ENCODE peak calls at places on chromosomes 7 and 10, in ten cellular contexts. One of them, this sample, is unnamed.

GRCh38 chr10:14397069-14397468 is 66.3 kb upstream of the FRMD4A start:
- DNase-seq in stimulated activated CD4-positive, alpha-beta T cell treated with anti-CD3 and anti-CD28 coated beads, Interleukin-4, amount 100 ng/mL, for 48 hours: no peak
- DNase-seq in stomach: no peak
- DNase-seq in germinal center: no peak
- DNase-seq in fibroblast of the conjunctiva: peak
- DNase-seq in endodermal cell: peak
- DNase-seq in activated naive CD4-positive, alpha-beta T cell treated with anti-CD3 and anti-CD28 coated beads, Interleukin-2, amount 50 U/mL, for 72 hours: no peak
- DNase-seq in naive thymus-derived CD8-positive, alpha-beta T cell: no peak
- DNase-seq in AG08396: peak
- DNase-seq in NCI-H774: no peak
- DNase-seq in this sample: no peak

GRCh38 chr7:151696738-151697514 is 177.2 kb upstream of the RHEB start:
- DNase-seq in NCI-H774: peak
- DNase-seq in stomach: peak
- DNase-seq in activated naive CD4-positive, alpha-beta T cell treated with anti-CD3 and anti-CD28 coated beads, Interleukin-2, amount 50 U/mL, for 72 hours: no peak
- DNase-seq in endodermal cell: peak
- DNase-seq in fibroblast of the conjunctiva: no peak
- DNase-seq in naive thymus-derived CD8-positive, alpha-beta T cell: no peak
- DNase-seq in AG08396: no peak
- DNase-seq in germinal center: no peak
- DNase-seq in stimulated activated CD4-positive, alpha-beta T cell treated with anti-CD3 and anti-CD28 coated beads, Interleukin-4, amount 100 ng/mL, for 48 hours: no peak
- DNase-seq in this sample: peak

GRCh38 chr10:32795598-32796183 is 162.3 kb downstream of the ITGB1 start:
- DNase-seq in fibroblast of the conjunctiva: peak
- DNase-seq in stimulated activated CD4-positive, alpha-beta T cell treated with anti-CD3 and anti-CD28 coated beads, Interleukin-4, amount 100 ng/mL, for 48 hours: no peak
- DNase-seq in endodermal cell: peak
- DNase-seq in naive thymus-derived CD8-positive, alpha-beta T cell: no peak
- DNase-seq in AG08396: no peak
- DNase-seq in stomach: no peak
- DNase-seq in activated naive CD4-positive, alpha-beta T cell treated with anti-CD3 and anti-CD28 coated beads, Interleukin-2, amount 50 U/mL, for 72 hours: no peak
- DNase-seq in germinal center: peak
- DNase-seq in NCI-H774: no peak
- DNase-seq in this sample: peak

GRCh38 chr10:51369903-51370302 is 295.6 kb downstream of the PRKG1 start:
- DNase-seq in AG08396: peak
- DNase-seq in activated naive CD4-positive, alpha-beta T cell treated with anti-CD3 and anti-CD28 coated beads, Interleukin-2, amount 50 U/mL, for 72 hours: no peak
- DNase-seq in stomach: no peak
- DNase-seq in germinal center: no peak
- DNase-seq in endodermal cell: no peak
- DNase-seq in NCI-H774: no peak
- DNase-seq in naive thymus-derived CD8-positive, alpha-beta T cell: no peak
- DNase-seq in fibroblast of the conjunctiva: peak
- DNase-seq in stimulated activated CD4-positive, alpha-beta T cell treated with anti-CD3 and anti-CD28 coated beads, Interleukin-4, amount 100 ng/mL, for 48 hours: no peak
- DNase-seq in this sample: no peak

GRCh38 chr7:142770720-142771352 is at the start of gene PRSS2:
- DNase-seq in stimulated activated CD4-positive, alpha-beta T cell treated with anti-CD3 and anti-CD28 coated beads, Interleukin-4, amount 100 ng/mL, for 48 hours: no peak
- DNase-seq in NCI-H774: no peak
- DNase-seq in fibroblast of the conjunctiva: no peak
- DNase-seq in germinal center: no peak
- DNase-seq in activated naive CD4-positive, alpha-beta T cell treated with anti-CD3 and anti-CD28 coated beads, Interleukin-2, amount 50 U/mL, for 72 hours: no peak
- DNase-seq in AG08396: no peak
- DNase-seq in naive thymus-derived CD8-positive, alpha-beta T cell: no peak
- DNase-seq in endodermal cell: peak
- DNase-seq in stomach: no peak
- DNase-seq in this sample: no peak

GRCh38 chr7:140036224-140036651 is 26.5 kb downstream of the PARP12 start:
- DNase-seq in naive thymus-derived CD8-positive, alpha-beta T cell: no peak
- DNase-seq in germinal center: no peak
- DNase-seq in NCI-H774: no peak
- DNase-seq in AG08396: no peak
- DNase-seq in fibroblast of the conjunctiva: no peak
- DNase-seq in activated naive CD4-positive, alpha-beta T cell treated with anti-CD3 and anti-CD28 coated beads, Interleukin-2, amount 50 U/mL, for 72 hours: no peak
- DNase-seq in endodermal cell: no peak
- DNase-seq in stimulated activated CD4-positive, alpha-beta T cell treated with anti-CD3 and anti-CD28 coated beads, Interleukin-4, amount 100 ng/mL, for 48 hours: no peak
- DNase-seq in stomach: no peak
- DNase-seq in this sample: no peak

GRCh38 chr10:62083413-62083794 is 181.9 kb downstream of the ARID5B start:
- DNase-seq in germinal center: peak
- DNase-seq in endodermal cell: no peak
- DNase-seq in activated naive CD4-positive, alpha-beta T cell treated with anti-CD3 and anti-CD28 coated beads, Interleukin-2, amount 50 U/mL, for 72 hours: no peak
- DNase-seq in stimulated activated CD4-positive, alpha-beta T cell treated with anti-CD3 and anti-CD28 coated beads, Interleukin-4, amount 100 ng/mL, for 48 hours: no peak
- DNase-seq in AG08396: no peak
- DNase-seq in stomach: no peak
- DNase-seq in naive thymus-derived CD8-positive, alpha-beta T cell: no peak
- DNase-seq in NCI-H774: peak
- DNase-seq in fibroblast of the conjunctiva: no peak
- DNase-seq in this sample: no peak

GRCh38 chr10:11742009-11742778 is at the start of gene ECHDC3:
- DNase-seq in stomach: peak
- DNase-seq in germinal center: peak
- DNase-seq in stimulated activated CD4-positive, alpha-beta T cell treated with anti-CD3 and anti-CD28 coated beads, Interleukin-4, amount 100 ng/mL, for 48 hours: peak
- DNase-seq in AG08396: peak
- DNase-seq in endodermal cell: peak
- DNase-seq in naive thymus-derived CD8-positive, alpha-beta T cell: peak
- DNase-seq in NCI-H774: no peak
- DNase-seq in activated naive CD4-positive, alpha-beta T cell treated with anti-CD3 and anti-CD28 coated beads, Interleukin-2, amount 50 U/mL, for 72 hours: no peak
- DNase-seq in fibroblast of the conjunctiva: peak
- DNase-seq in this sample: no peak

GRCh38 chr10:7662522-7662921 is 4.2 kb downstream of the ITIH5 start:
- DNase-seq in stimulated activated CD4-positive, alpha-beta T cell treated with anti-CD3 and anti-CD28 coated beads, Interleukin-4, amount 100 ng/mL, for 48 hours: no peak
- DNase-seq in stomach: no peak
- DNase-seq in fibroblast of the conjunctiva: no peak
- DNase-seq in germinal center: no peak
- DNase-seq in AG08396: no peak
- DNase-seq in activated naive CD4-positive, alpha-beta T cell treated with anti-CD3 and anti-CD28 coated beads, Interleukin-2, amount 50 U/mL, for 72 hours: no peak
- DNase-seq in naive thymus-derived CD8-positive, alpha-beta T cell: no peak
- DNase-seq in NCI-H774: no peak
- DNase-seq in endodermal cell: no peak
- DNase-seq in this sample: no peak

GRCh38 chr7:2613926-2614613 is 17.7 kb upstream of the TTYH3 start:
- DNase-seq in germinal center: no peak
- DNase-seq in activated naive CD4-positive, alpha-beta T cell treated with anti-CD3 and anti-CD28 coated beads, Interleukin-2, amount 50 U/mL, for 72 hours: no peak
- DNase-seq in NCI-H774: no peak
- DNase-seq in naive thymus-derived CD8-positive, alpha-beta T cell: no peak
- DNase-seq in fibroblast of the conjunctiva: no peak
- DNase-seq in AG08396: peak
- DNase-seq in endodermal cell: no peak
- DNase-seq in stomach: no peak
- DNase-seq in stimulated activated CD4-positive, alpha-beta T cell treated with anti-CD3 and anti-CD28 coated beads, Interleukin-4, amount 100 ng/mL, for 48 hours: no peak
- DNase-seq in this sample: peak

GRCh38 chr10:77603529-77603927 is 34.1 kb downstream of the KCNMA1 start:
- DNase-seq in endodermal cell: peak
- DNase-seq in NCI-H774: peak
- DNase-seq in stimulated activated CD4-positive, alpha-beta T cell treated with anti-CD3 and anti-CD28 coated beads, Interleukin-4, amount 100 ng/mL, for 48 hours: no peak
- DNase-seq in stomach: peak
- DNase-seq in fibroblast of the conjunctiva: no peak
- DNase-seq in germinal center: no peak
- DNase-seq in naive thymus-derived CD8-positive, alpha-beta T cell: no peak
- DNase-seq in AG08396: no peak
- DNase-seq in activated naive CD4-positive, alpha-beta T cell treated with anti-CD3 and anti-CD28 coated beads, Interleukin-2, amount 50 U/mL, for 72 hours: no peak
- DNase-seq in this sample: no peak

GRCh38 chr10:20582041-20582440 is 315.1 kb downstream of the NEBL start:
- DNase-seq in endodermal cell: no peak
- DNase-seq in stimulated activated CD4-positive, alpha-beta T cell treated with anti-CD3 and anti-CD28 coated beads, Interleukin-4, amount 100 ng/mL, for 48 hours: no peak
- DNase-seq in naive thymus-derived CD8-positive, alpha-beta T cell: no peak
- DNase-seq in NCI-H774: no peak
- DNase-seq in stomach: no peak
- DNase-seq in AG08396: no peak
- DNase-seq in activated naive CD4-positive, alpha-beta T cell treated with anti-CD3 and anti-CD28 coated beads, Interleukin-2, amount 50 U/mL, for 72 hours: no peak
- DNase-seq in germinal center: no peak
- DNase-seq in fibroblast of the conjunctiva: no peak
- DNase-seq in this sample: no peak

GRCh38 chr10:132162590-132163277 is 24.0 kb upstream of the DPYSL4 start:
- DNase-seq in NCI-H774: no peak
- DNase-seq in stimulated activated CD4-positive, alpha-beta T cell treated with anti-CD3 and anti-CD28 coated beads, Interleukin-4, amount 100 ng/mL, for 48 hours: no peak
- DNase-seq in activated naive CD4-positive, alpha-beta T cell treated with anti-CD3 and anti-CD28 coated beads, Interleukin-2, amount 50 U/mL, for 72 hours: no peak
- DNase-seq in germinal center: no peak
- DNase-seq in AG08396: no peak
- DNase-seq in naive thymus-derived CD8-positive, alpha-beta T cell: no peak
- DNase-seq in endodermal cell: no peak
- DNase-seq in fibroblast of the conjunctiva: no peak
- DNase-seq in stomach: peak
- DNase-seq in this sample: no peak

GRCh38 chr7:83337050-83337449 is 174.4 kb upstream of the PCLO start:
- DNase-seq in activated naive CD4-positive, alpha-beta T cell treated with anti-CD3 and anti-CD28 coated beads, Interleukin-2, amount 50 U/mL, for 72 hours: no peak
- DNase-seq in stimulated activated CD4-positive, alpha-beta T cell treated with anti-CD3 and anti-CD28 coated beads, Interleukin-4, amount 100 ng/mL, for 48 hours: no peak
- DNase-seq in NCI-H774: no peak
- DNase-seq in endodermal cell: no peak
- DNase-seq in germinal center: no peak
- DNase-seq in naive thymus-derived CD8-positive, alpha-beta T cell: no peak
- DNase-seq in stomach: no peak
- DNase-seq in fibroblast of the conjunctiva: no peak
- DNase-seq in AG08396: no peak
- DNase-seq in this sample: no peak

GRCh38 chr7:30795161-30795943 is 24.1 kb downstream of the MINDY4 start:
- DNase-seq in AG08396: no peak
- DNase-seq in activated naive CD4-positive, alpha-beta T cell treated with anti-CD3 and anti-CD28 coated beads, Interleukin-2, amount 50 U/mL, for 72 hours: no peak
- DNase-seq in stomach: no peak
- DNase-seq in NCI-H774: no peak
- DNase-seq in germinal center: no peak
- DNase-seq in naive thymus-derived CD8-positive, alpha-beta T cell: no peak
- DNase-seq in stimulated activated CD4-positive, alpha-beta T cell treated with anti-CD3 and anti-CD28 coated beads, Interleukin-4, amount 100 ng/mL, for 48 hours: no peak
- DNase-seq in endodermal cell: peak
- DNase-seq in fibroblast of the conjunctiva: no peak
- DNase-seq in this sample: no peak

GRCh38 chr10:59993931-59994330 is 87.6 kb upstream of the CCDC6 start:
- DNase-seq in germinal center: no peak
- DNase-seq in naive thymus-derived CD8-positive, alpha-beta T cell: no peak
- DNase-seq in endodermal cell: no peak
- DNase-seq in stimulated activated CD4-positive, alpha-beta T cell treated with anti-CD3 and anti-CD28 coated beads, Interleukin-4, amount 100 ng/mL, for 48 hours: no peak
- DNase-seq in activated naive CD4-positive, alpha-beta T cell treated with anti-CD3 and anti-CD28 coated beads, Interleukin-2, amount 50 U/mL, for 72 hours: no peak
- DNase-seq in AG08396: no peak
- DNase-seq in fibroblast of the conjunctiva: no peak
- DNase-seq in NCI-H774: no peak
- DNase-seq in stomach: no peak
- DNase-seq in this sample: no peak

GRCh38 chr10:119772347-119772746 is 46.5 kb downstream of the INPP5F start:
- DNase-seq in naive thymus-derived CD8-positive, alpha-beta T cell: no peak
- DNase-seq in endodermal cell: no peak
- DNase-seq in activated naive CD4-positive, alpha-beta T cell treated with anti-CD3 and anti-CD28 coated beads, Interleukin-2, amount 50 U/mL, for 72 hours: no peak
- DNase-seq in stomach: no peak
- DNase-seq in fibroblast of the conjunctiva: no peak
- DNase-seq in germinal center: no peak
- DNase-seq in AG08396: no peak
- DNase-seq in stimulated activated CD4-positive, alpha-beta T cell treated with anti-CD3 and anti-CD28 coated beads, Interleukin-4, amount 100 ng/mL, for 48 hours: no peak
- DNase-seq in NCI-H774: no peak
- DNase-seq in this sample: no peak

GRCh38 chr10:33286186-33286934 is 48.1 kb downstream of the NRP1 start:
- DNase-seq in naive thymus-derived CD8-positive, alpha-beta T cell: no peak
- DNase-seq in stimulated activated CD4-positive, alpha-beta T cell treated with anti-CD3 and anti-CD28 coated beads, Interleukin-4, amount 100 ng/mL, for 48 hours: no peak
- DNase-seq in stomach: no peak
- DNase-seq in AG08396: no peak
- DNase-seq in fibroblast of the conjunctiva: no peak
- DNase-seq in NCI-H774: no peak
- DNase-seq in endodermal cell: no peak
- DNase-seq in germinal center: no peak
- DNase-seq in activated naive CD4-positive, alpha-beta T cell treated with anti-CD3 and anti-CD28 coated beads, Interleukin-2, amount 50 U/mL, for 72 hours: no peak
- DNase-seq in this sample: no peak

GRCh38 chr7:155058861-155059355 is 11.2 kb upstream of the HTR5A start:
- DNase-seq in stomach: no peak
- DNase-seq in stimulated activated CD4-positive, alpha-beta T cell treated with anti-CD3 and anti-CD28 coated beads, Interleukin-4, amount 100 ng/mL, for 48 hours: no peak
- DNase-seq in naive thymus-derived CD8-positive, alpha-beta T cell: no peak
- DNase-seq in AG08396: no peak
- DNase-seq in NCI-H774: no peak
- DNase-seq in endodermal cell: no peak
- DNase-seq in activated naive CD4-positive, alpha-beta T cell treated with anti-CD3 and anti-CD28 coated beads, Interleukin-2, amount 50 U/mL, for 72 hours: no peak
- DNase-seq in germinal center: no peak
- DNase-seq in fibroblast of the conjunctiva: no peak
- DNase-seq in this sample: no peak

GRCh38 chr7:130242198-130243014 is 24.3 kb upstream of the CPA2 start:
- DNase-seq in NCI-H774: peak
- DNase-seq in activated naive CD4-positive, alpha-beta T cell treated with anti-CD3 and anti-CD28 coated beads, Interleukin-2, amount 50 U/mL, for 72 hours: peak
- DNase-seq in AG08396: peak
- DNase-seq in fibroblast of the conjunctiva: peak
- DNase-seq in endodermal cell: peak
- DNase-seq in stomach: peak
- DNase-seq in germinal center: peak
- DNase-seq in stimulated activated CD4-positive, alpha-beta T cell treated with anti-CD3 and anti-CD28 coated beads, Interleukin-4, amount 100 ng/mL, for 48 hours: peak
- DNase-seq in naive thymus-derived CD8-positive, alpha-beta T cell: peak
- DNase-seq in this sample: no peak

GRCh38 chr7:29604052-29604451 is 40.4 kb downstream of the PRR15 start:
- DNase-seq in endodermal cell: no peak
- DNase-seq in AG08396: no peak
- DNase-seq in stomach: no peak
- DNase-seq in stimulated activated CD4-positive, alpha-beta T cell treated with anti-CD3 and anti-CD28 coated beads, Interleukin-4, amount 100 ng/mL, for 48 hours: no peak
- DNase-seq in naive thymus-derived CD8-positive, alpha-beta T cell: no peak
- DNase-seq in NCI-H774: no peak
- DNase-seq in activated naive CD4-positive, alpha-beta T cell treated with anti-CD3 and anti-CD28 coated beads, Interleukin-2, amount 50 U/mL, for 72 hours: no peak
- DNase-seq in germinal center: no peak
- DNase-seq in fibroblast of the conjunctiva: no peak
- DNase-seq in this sample: no peak

GRCh38 chr10:23338886-23339285 is 5.7 kb downstream of the C10orf67 start:
- DNase-seq in fibroblast of the conjunctiva: no peak
- DNase-seq in AG08396: no peak
- DNase-seq in NCI-H774: no peak
- DNase-seq in activated naive CD4-positive, alpha-beta T cell treated with anti-CD3 and anti-CD28 coated beads, Interleukin-2, amount 50 U/mL, for 72 hours: no peak
- DNase-seq in stomach: no peak
- DNase-seq in naive thymus-derived CD8-positive, alpha-beta T cell: no peak
- DNase-seq in endodermal cell: no peak
- DNase-seq in stimulated activated CD4-positive, alpha-beta T cell treated with anti-CD3 and anti-CD28 coated beads, Interleukin-4, amount 100 ng/mL, for 48 hours: no peak
- DNase-seq in germinal center: no peak
- DNase-seq in this sample: no peak

GRCh38 chr7:135801877-135802276 is 53.3 kb upstream of the FAM180A start:
- DNase-seq in endodermal cell: no peak
- DNase-seq in stomach: no peak
- DNase-seq in fibroblast of the conjunctiva: no peak
- DNase-seq in activated naive CD4-positive, alpha-beta T cell treated with anti-CD3 and anti-CD28 coated beads, Interleukin-2, amount 50 U/mL, for 72 hours: no peak
- DNase-seq in NCI-H774: peak
- DNase-seq in germinal center: no peak
- DNase-seq in AG08396: no peak
- DNase-seq in stimulated activated CD4-positive, alpha-beta T cell treated with anti-CD3 and anti-CD28 coated beads, Interleukin-4, amount 100 ng/mL, for 48 hours: no peak
- DNase-seq in naive thymus-derived CD8-positive, alpha-beta T cell: no peak
- DNase-seq in this sample: peak

GRCh38 chr10:43043773-43044394 is 33.0 kb upstream of the RET start:
- DNase-seq in germinal center: no peak
- DNase-seq in stimulated activated CD4-positive, alpha-beta T cell treated with anti-CD3 and anti-CD28 coated beads, Interleukin-4, amount 100 ng/mL, for 48 hours: no peak
- DNase-seq in NCI-H774: no peak
- DNase-seq in activated naive CD4-positive, alpha-beta T cell treated with anti-CD3 and anti-CD28 coated beads, Interleukin-2, amount 50 U/mL, for 72 hours: no peak
- DNase-seq in naive thymus-derived CD8-positive, alpha-beta T cell: no peak
- DNase-seq in AG08396: no peak
- DNase-seq in stomach: no peak
- DNase-seq in fibroblast of the conjunctiva: no peak
- DNase-seq in endodermal cell: peak
- DNase-seq in this sample: no peak

GRCh38 chr7:27096756-27097514 is 1.1 kb upstream of the HOXA1 start:
- DNase-seq in activated naive CD4-positive, alpha-beta T cell treated with anti-CD3 and anti-CD28 coated beads, Interleukin-2, amount 50 U/mL, for 72 hours: no peak
- DNase-seq in stomach: no peak
- DNase-seq in fibroblast of the conjunctiva: no peak
- DNase-seq in naive thymus-derived CD8-positive, alpha-beta T cell: no peak
- DNase-seq in NCI-H774: peak
- DNase-seq in stimulated activated CD4-positive, alpha-beta T cell treated with anti-CD3 and anti-CD28 coated beads, Interleukin-4, amount 100 ng/mL, for 48 hours: no peak
- DNase-seq in germinal center: peak
- DNase-seq in endodermal cell: peak
- DNase-seq in AG08396: peak
- DNase-seq in this sample: no peak